ENCODE peak calls at places on chromosome 1, in seven cellular contexts. V, F, S, H, O, A and Y are unnamed samples.

GRCh38 chr1:182795563-182796228 is 6.1 kb downstream of the NPL start:
- DNase-seq in S (no peak), A (no peak), H (no peak), V (no peak), F (no peak), O (no peak), Y (no peak)

GRCh38 chr1:228646717-228647522 is 88.4 kb upstream of the RHOU start:
- DNase-seq in O (no peak), V (peak; percentile 31), A (peak; percentile 8), F (no peak), S (peak; percentile 69), H (no peak), Y (peak; percentile 79)

GRCh38 chr1:81414417-81415087 is 386.2 kb upstream of the ADGRL2 start:
- DNase-seq in O (peak; percentile 52), S (peak; percentile 92), A (peak; percentile 59), F (peak; percentile 63), H (peak; percentile 8), V (no peak), Y (peak; percentile 75)

GRCh38 chr1:65412984-65413375 is 7.5 kb upstream of the LEPR start:
- DNase-seq in V (no peak), O (no peak), H (no peak), S (no peak), A (no peak), F (no peak), Y (no peak)

GRCh38 chr1:20376880-20377494 is 86.3 kb downstream of the VWA5B1 start:
- DNase-seq in H (peak; percentile 21), O (no peak), S (peak; percentile 61), V (no peak), A (peak; percentile 65), F (peak; percentile 42), Y (no peak)

GRCh38 chr1:99507906-99508732 is 137.8 kb upstream of the PALMD start:
- DNase-seq in O (no peak), S (no peak), H (no peak), V (no peak), F (no peak), A (no peak), Y (no peak)

GRCh38 chr1:55194851-55195250 is 20.3 kb downstream of the USP24 start:
- DNase-seq in A (no peak), V (no peak), F (no peak), H (no peak), S (no peak), O (no peak), Y (no peak)

GRCh38 chr1:63294797-63295594 is 27.4 kb upstream of the FOXD3 start:
- DNase-seq in H (no peak), V (no peak), O (no peak), F (no peak), S (no peak), A (no peak), Y (no peak)

DNA sequence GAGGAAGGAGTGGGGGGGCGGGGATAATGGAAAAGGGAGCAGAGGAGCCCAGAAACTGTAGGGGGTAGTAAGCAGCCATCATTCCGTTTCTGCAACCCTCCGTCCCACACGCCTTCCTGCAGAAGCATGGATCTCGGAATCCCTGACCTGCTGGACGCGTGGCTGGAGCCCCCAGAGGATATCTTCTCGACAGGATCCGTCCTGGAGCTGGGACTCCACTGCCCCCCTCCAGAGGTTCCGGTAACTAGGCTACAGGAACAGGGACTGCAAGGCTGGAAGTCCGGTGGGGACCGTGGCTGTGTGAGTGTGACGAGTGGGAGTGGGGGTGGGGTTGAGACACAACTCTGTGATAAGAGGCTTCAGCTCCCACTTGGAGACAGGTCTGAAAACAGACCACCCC is 698 bp downstream of the CREB3L4 start:
- DNase-seq in O (no peak), V (no peak), A (peak; percentile 71), F (no peak), S (no peak), H (no peak), Y (no peak)
- H3K27ac ChIP-seq in O (peak overlapping the region; percentile 95), V (no peak overlapping the region), A (peak overlapping the region; percentile 98), F (peak overlapping the region; percentile 67), S (peak overlapping the region; percentile 78), H (peak overlapping the region; percentile 90), Y (peak overlapping the region; percentile 88)

DNA sequence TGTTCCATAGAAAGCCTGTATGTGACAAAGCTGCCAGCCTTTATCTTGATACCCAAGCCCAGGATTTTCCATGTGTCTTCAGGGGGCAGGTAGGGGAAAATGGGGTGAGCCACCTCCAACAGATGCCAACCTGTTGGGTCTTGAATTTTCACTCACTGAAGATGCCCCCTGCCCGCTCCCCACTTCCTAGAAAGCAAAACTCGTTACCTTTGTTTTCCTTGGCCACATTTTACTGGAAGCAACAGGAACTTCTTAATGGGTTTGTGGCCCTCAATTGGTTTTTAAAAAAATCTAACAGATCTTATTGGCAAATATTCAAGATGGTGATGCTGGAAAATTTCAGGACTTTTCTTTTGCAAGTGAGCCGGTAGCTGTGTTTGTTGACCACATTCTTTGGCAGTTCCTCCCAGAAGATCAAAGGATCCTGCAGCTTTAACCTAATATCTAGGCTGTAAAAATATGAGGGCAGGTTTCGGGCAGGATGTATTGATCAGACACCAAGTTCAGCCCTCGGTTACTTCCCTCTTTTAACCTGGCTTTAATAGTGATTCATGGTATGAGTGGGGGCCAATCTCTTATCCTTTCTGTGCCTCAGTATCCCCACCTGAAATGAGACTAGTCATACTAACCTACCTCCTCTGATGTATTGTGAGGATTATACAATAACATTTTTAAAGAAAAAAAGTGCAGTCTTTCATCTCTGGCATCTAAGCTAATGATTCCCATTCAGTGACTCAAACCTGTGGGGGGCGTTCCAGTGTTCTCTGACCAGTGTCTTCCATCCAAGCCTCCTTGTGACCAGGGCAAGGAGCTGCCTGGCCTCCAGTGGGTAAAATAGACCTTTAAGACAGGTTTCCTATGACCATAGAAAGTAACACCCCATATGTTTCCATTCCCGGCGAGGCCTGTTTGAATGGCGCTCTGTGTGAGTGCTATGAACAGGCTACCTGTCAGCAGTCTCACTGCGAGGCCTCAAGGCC is 21.3 kb upstream of the GNPAT start:
- DNase-seq in S (no peak), H (no peak), A (no peak), V (no peak), F (no peak), O (no peak), Y (no peak)
- H3K27ac ChIP-seq in S (no peak overlapping the region), H (peak overlapping the region; percentile 44), A (no peak overlapping the region), V (no peak overlapping the region), F (no peak overlapping the region), O (no peak overlapping the region), Y (no peak overlapping the region)

DNA sequence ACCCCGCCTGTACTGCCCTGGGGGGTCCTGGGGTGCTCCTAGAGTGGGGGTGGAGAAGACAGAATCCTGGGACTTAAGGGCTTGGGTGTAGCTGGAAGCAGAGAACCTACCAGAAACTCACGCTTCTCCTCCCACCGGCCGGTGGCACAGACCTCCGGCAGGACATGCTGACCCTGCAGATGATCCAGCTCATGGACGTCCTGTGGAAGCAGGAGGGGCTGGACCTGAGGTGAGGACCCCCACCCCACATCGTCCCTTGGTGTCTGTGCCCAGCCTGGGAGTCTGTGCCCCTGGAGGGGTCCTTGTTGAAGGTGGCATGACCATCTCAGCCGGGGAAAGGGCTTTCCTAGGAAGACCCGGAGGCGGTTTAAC is 70.8 kb downstream of the PIK3CD start:
- DNase-seq in H (no peak), F (no peak), S (no peak), O (no peak), V (no peak), A (no peak), Y (no peak)
- H3K27ac ChIP-seq in H (no peak overlapping the region), F (no peak overlapping the region), S (no peak overlapping the region), O (no peak overlapping the region), V (no peak overlapping the region), A (no peak overlapping the region), Y (no peak overlapping the region)

GRCh38 chr1:113369715-113370114 is 20.6 kb upstream of the MAGI3 start:
- DNase-seq in H (no peak), S (no peak), A (no peak), F (no peak), V (no peak), O (no peak), Y (no peak)
- H3K27ac ChIP-seq in H (no peak overlapping the region), S (no peak overlapping the region), A (no peak overlapping the region), F (no peak overlapping the region), V (no peak overlapping the region), O (no peak overlapping the region), Y (no peak overlapping the region)